ENCODE peak calls at places on chromosomes 7 and 10, in five cellular contexts. One of them, this sample, is unnamed.

GRCh38 chr10:71271626-71272025 is 47.4 kb upstream of the SLC29A3 start:
- DNase-seq in adrenal gland: no peak
- DNase-seq in osteocyte: no peak
- DNase-seq in Right ventricle myocardium superior: peak
- DNase-seq in nephron progenitor cell: no peak
- DNase-seq in this sample: no peak

GRCh38 chr10:42640610-42641229 is 2.4 kb upstream of the ZNF33B start:
- DNase-seq in nephron progenitor cell: no peak
- DNase-seq in Right ventricle myocardium superior: no peak
- DNase-seq in adrenal gland: no peak
- DNase-seq in osteocyte: no peak
- DNase-seq in this sample: no peak

GRCh38 chr10:122181055-122181732 is 89.9 kb upstream of the BTBD16 start:
- DNase-seq in adrenal gland: no peak
- DNase-seq in Right ventricle myocardium superior: no peak
- DNase-seq in osteocyte: no peak
- DNase-seq in nephron progenitor cell: no peak
- DNase-seq in this sample: no peak

GRCh38 chr10:37654466-37654865 is 202.9 kb downstream of the ZNF248 start:
- DNase-seq in osteocyte: no peak
- DNase-seq in nephron progenitor cell: no peak
- DNase-seq in Right ventricle myocardium superior: no peak
- DNase-seq in adrenal gland: no peak
- DNase-seq in this sample: no peak

GRCh38 chr7:138151731-138152577 is 75.7 kb downstream of the AKR1D1 start:
- DNase-seq in Right ventricle myocardium superior: no peak
- DNase-seq in nephron progenitor cell: no peak
- DNase-seq in osteocyte: no peak
- DNase-seq in adrenal gland: no peak
- DNase-seq in this sample: no peak

GRCh38 chr7:46450425-46450824 is 529.4 kb upstream of the IGFBP3 start:
- DNase-seq in osteocyte: no peak
- DNase-seq in Right ventricle myocardium superior: no peak
- DNase-seq in adrenal gland: no peak
- DNase-seq in nephron progenitor cell: no peak
- DNase-seq in this sample: no peak

GRCh38 chr10:85621562-85621961 is 745.0 kb downstream of the GRID1 start:
- DNase-seq in adrenal gland: no peak
- DNase-seq in osteocyte: peak
- DNase-seq in nephron progenitor cell: no peak
- DNase-seq in Right ventricle myocardium superior: no peak
- DNase-seq in this sample: no peak

GRCh38 chr7:134612197-134612596 is 34.5 kb upstream of the BPGM start:
- DNase-seq in osteocyte: no peak
- DNase-seq in Right ventricle myocardium superior: no peak
- DNase-seq in nephron progenitor cell: no peak
- DNase-seq in adrenal gland: no peak
- DNase-seq in this sample: no peak

GRCh38 chr10:26890956-26891355 is 30.2 kb upstream of the ABI1 start:
- DNase-seq in nephron progenitor cell: peak
- DNase-seq in osteocyte: no peak
- DNase-seq in Right ventricle myocardium superior: peak
- DNase-seq in adrenal gland: peak
- DNase-seq in this sample: peak

GRCh38 chr7:36036590-36036989 is 116.5 kb upstream of the EEPD1 start:
- DNase-seq in Right ventricle myocardium superior: peak
- DNase-seq in adrenal gland: no peak
- DNase-seq in nephron progenitor cell: no peak
- DNase-seq in osteocyte: no peak
- DNase-seq in this sample: no peak

GRCh38 chr7:1455241-1455939 is 3.9 kb downstream of the MICALL2 start:
- DNase-seq in nephron progenitor cell: no peak
- DNase-seq in osteocyte: no peak
- DNase-seq in Right ventricle myocardium superior: no peak
- DNase-seq in adrenal gland: no peak
- DNase-seq in this sample: no peak

GRCh38 chr7:87600130-87601124 is at the start of gene ABCB1:
- DNase-seq in Right ventricle myocardium superior: peak
- DNase-seq in adrenal gland: peak
- DNase-seq in osteocyte: peak
- DNase-seq in nephron progenitor cell: peak
- DNase-seq in this sample: no peak

GRCh38 chr7:21542891-21543527 is at the start of gene DNAH11:
- DNase-seq in Right ventricle myocardium superior: peak
- DNase-seq in adrenal gland: peak
- DNase-seq in osteocyte: peak
- DNase-seq in nephron progenitor cell: peak
- DNase-seq in this sample: no peak

GRCh38 chr7:76193478-76193877 is 8.2 kb upstream of the SRRM3 start:
- DNase-seq in adrenal gland: no peak
- DNase-seq in Right ventricle myocardium superior: no peak
- DNase-seq in nephron progenitor cell: no peak
- DNase-seq in osteocyte: no peak
- DNase-seq in this sample: no peak

GRCh38 chr7:24831240-24831639 is 74.0 kb upstream of the GSDME start:
- DNase-seq in adrenal gland: no peak
- DNase-seq in osteocyte: no peak
- DNase-seq in Right ventricle myocardium superior: no peak
- DNase-seq in nephron progenitor cell: no peak
- DNase-seq in this sample: no peak

GRCh38 chr10:45509491-45509890 is 135.5 kb downstream of the ALOX5 start:
- DNase-seq in adrenal gland: no peak
- DNase-seq in nephron progenitor cell: no peak
- DNase-seq in osteocyte: no peak
- DNase-seq in Right ventricle myocardium superior: no peak
- DNase-seq in this sample: no peak

GRCh38 chr7:107115114-107115513 is 53.7 kb upstream of the HBP1 start:
- DNase-seq in Right ventricle myocardium superior: no peak
- DNase-seq in osteocyte: no peak
- DNase-seq in adrenal gland: no peak
- DNase-seq in nephron progenitor cell: no peak
- DNase-seq in this sample: no peak

GRCh38 chr7:152520861-152521302 is 85.1 kb upstream of the KMT2C start:
- DNase-seq in osteocyte: no peak
- DNase-seq in Right ventricle myocardium superior: peak
- DNase-seq in adrenal gland: peak
- DNase-seq in nephron progenitor cell: no peak
- DNase-seq in this sample: no peak

GRCh38 chr10:35409094-35409582 is 72.8 kb downstream of the CCNY start:
- DNase-seq in nephron progenitor cell: no peak
- DNase-seq in adrenal gland: peak
- DNase-seq in osteocyte: no peak
- DNase-seq in Right ventricle myocardium superior: no peak
- DNase-seq in this sample: no peak

GRCh38 chr7:18457832-18458231 is 37.7 kb upstream of the HDAC9 start:
- DNase-seq in osteocyte: no peak
- DNase-seq in adrenal gland: no peak
- DNase-seq in Right ventricle myocardium superior: no peak
- DNase-seq in nephron progenitor cell: no peak
- DNase-seq in this sample: no peak

GRCh38 chr7:109984726-109985125 is 1106.2 kb upstream of the LRRN3 start:
- DNase-seq in nephron progenitor cell: no peak
- DNase-seq in osteocyte: no peak
- DNase-seq in adrenal gland: no peak
- DNase-seq in Right ventricle myocardium superior: no peak
- DNase-seq in this sample: no peak

GRCh38 chr7:149776305-149776704 is 2.9 kb upstream of the ZNF467 start:
- DNase-seq in nephron progenitor cell: no peak
- DNase-seq in adrenal gland: peak
- DNase-seq in Right ventricle myocardium superior: peak
- DNase-seq in osteocyte: no peak
- DNase-seq in this sample: no peak

GRCh38 chr7:28096713-28097112 is 83.9 kb downstream of the JAZF1 start:
- DNase-seq in adrenal gland: peak
- DNase-seq in osteocyte: no peak
- DNase-seq in Right ventricle myocardium superior: no peak
- DNase-seq in nephron progenitor cell: peak
- DNase-seq in this sample: no peak

GRCh38 chr7:129835436-129836020 is 117.2 kb downstream of the UBE2H start:
- DNase-seq in adrenal gland: no peak
- DNase-seq in osteocyte: no peak
- DNase-seq in Right ventricle myocardium superior: no peak
- DNase-seq in nephron progenitor cell: no peak
- DNase-seq in this sample: no peak